ENCODE peak calls at places on chromosome 5, in eight cellular contexts. O is IMR-90; R is PC-3; A is right lobe of liver; Y is MM.1S; Q is CD8-positive, alpha-beta T cell; U is GM23338; T is left lung. E is an unnamed sample.

GRCh38 chr5:80146036-80146435 is 109.8 kb downstream of the SERINC5 start:
- DNase-seq in O (no peak), R (no peak), A (no peak), Y (no peak), Q (no peak), U (no peak), T (no peak), E (no peak)

GRCh38 chr5:123520677-123521247 is 8.8 kb downstream of the CSNK1G3 start:
- DNase-seq in O (no peak), R (no peak), A (no peak), Y (no peak), Q (no peak), U (no peak), T (no peak), E (no peak)

GRCh38 chr5:168468836-168469235 is 17.4 kb upstream of the RARS1 start:
- DNase-seq in O (peak; percentile 93), R (no peak), A (no peak), Y (no peak), Q (no peak), U (no peak), T (no peak), E (peak; percentile 89)

GRCh38 chr5:56119050-56119449 is 114.1 kb downstream of the ANKRD55 start:
- DNase-seq in O (no peak), R (no peak), A (no peak), Y (no peak), Q (no peak), U (no peak), T (no peak), E (no peak)

GRCh38 chr5:54905942-54906537 is 79.4 kb downstream of the ESM1 start:
- DNase-seq in O (peak; percentile 82), R (peak; percentile 66), A (peak; percentile 49), Y (peak; percentile 71), Q (peak; percentile 64), U (peak; percentile 87), T (no peak), E (no peak)

GRCh38 chr5:39209924-39210323 is 9.4 kb downstream of the FYB1 start:
- DNase-seq in O (no peak), R (no peak), A (no peak), Y (no peak), Q (peak; percentile 88), U (no peak), T (peak; percentile 64), E (no peak)

GRCh38 chr5:95050708-95051107 is 234.2 kb downstream of the MCTP1 start:
- DNase-seq in O (no peak), R (no peak), A (no peak), Y (no peak), Q (no peak), U (no peak), T (no peak), E (no peak)

GRCh38 chr5:19795218-19795617 is 192.8 kb downstream of the CDH18 start:
- DNase-seq in O (peak; percentile 57), R (peak; percentile 62), A (no peak), Y (no peak), Q (no peak), U (peak; percentile 66), T (no peak), E (peak; percentile 22)

GRCh38 chr5:126597156-126597555 is 2.1 kb upstream of the ALDH7A1 start:
- DNase-seq in O (peak; percentile 91), R (peak; percentile 78), A (no peak), Y (no peak), Q (no peak), U (no peak), T (no peak), E (peak; percentile 79)

GRCh38 chr5:111649516-111649915 is 107.5 kb downstream of the NREP start:
- DNase-seq in O (no peak), R (no peak), A (no peak), Y (no peak), Q (no peak), U (no peak), T (no peak), E (no peak)

GRCh38 chr5:38996123-38996522 is 78.1 kb downstream of the RICTOR start:
- DNase-seq in O (no peak), R (no peak), A (no peak), Y (no peak), Q (no peak), U (no peak), T (no peak), E (no peak)

GRCh38 chr5:139369181-139369580 is 13.9 kb downstream of the SLC23A1 start:
- DNase-seq in O (peak; percentile 92), R (no peak), A (no peak), Y (no peak), Q (no peak), U (no peak), T (no peak), E (peak; percentile 66)
- TF ChIP-seq CTCF in O (no peak), R (no peak), A (no peak), Y (no peak), Q (no peak), U (no peak), T (no peak), E (no peak)

GRCh38 chr5:134106991-134107701 is 7.3 kb upstream of the TCF7 start:
- DNase-seq in O (no peak), R (no peak), A (no peak), Y (no peak), Q (no peak), U (no peak), T (no peak), E (no peak)
- H3K4me1 ChIP-seq in O (no peaks in the 10 kb centered on the region), R (no peaks in the 10 kb centered on the region), A (no peaks in the 10 kb centered on the region), Y (no peaks in the 10 kb centered on the region), Q (peaks cover 90% of the 10 kb centered on the region), U (peaks cover 5% of the 10 kb centered on the region), T (no peaks in the 10 kb centered on the region), E (peaks cover 8% of the 10 kb centered on the region)

GRCh38 chr5:1490360-1490759 is 33.4 kb downstream of the LPCAT1 start:
- DNase-seq in O (no peak), R (no peak), A (no peak), Y (no peak), Q (no peak), U (no peak), T (no peak), E (no peak)
- H3K36me3 ChIP-seq in O (peaks cover 80% of the 10 kb centered on the region), R (peaks cover 79% of the 10 kb centered on the region), A (no peaks in the 10 kb centered on the region), Y (peaks cover 13% of the 10 kb centered on the region), Q (peaks cover 15% of the 10 kb centered on the region), U (peaks cover 32% of the 10 kb centered on the region), T (peaks cover 100% of the 10 kb centered on the region), E (peaks cover 6% of the 10 kb centered on the region)

GRCh38 chr5:134438641-134439621 is 27.2 kb upstream of the CDKN2AIPNL start:
- DNase-seq in O (peak; percentile 98), R (peak; percentile 93), A (peak; percentile 88), Y (no peak), Q (no peak), U (peak; percentile 70), T (peak; percentile 76), E (peak; percentile 96)
- TF ChIP-seq CTCF in O (peak; percentile 7), R (no peak), A (peak; percentile 13), Y (no peak), Q (no peak), U (no peak), T (no peak), E (no peak)

DNA sequence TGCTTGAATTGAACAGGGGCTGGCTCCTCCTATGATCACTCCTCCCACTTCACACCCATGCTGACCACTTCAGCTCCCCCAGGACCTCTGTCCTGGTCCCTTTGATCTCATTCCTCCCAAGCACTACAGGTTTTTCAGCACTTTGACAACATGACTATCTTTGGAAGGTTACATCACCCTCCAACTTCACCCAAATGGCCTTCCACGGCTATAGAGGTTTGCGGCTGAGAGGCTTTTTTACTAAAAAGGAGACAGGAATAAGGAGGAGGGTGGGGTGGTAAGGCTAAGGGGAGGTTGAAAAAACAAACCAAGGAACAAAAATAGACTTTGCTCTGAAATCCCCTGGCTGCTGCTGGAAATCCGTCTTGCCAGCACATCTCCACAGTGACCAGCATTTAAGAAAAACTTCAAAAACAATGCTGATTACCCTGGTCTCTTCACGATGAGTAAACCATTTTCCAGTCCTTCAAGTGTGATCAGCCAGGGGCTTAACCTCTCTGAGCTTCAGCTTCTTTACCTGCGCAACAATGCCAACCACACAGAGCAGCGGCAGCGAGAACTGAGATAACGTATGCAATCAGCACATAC is 102.7 kb downstream of the DPYSL3 start:
- DNase-seq in O (peak; percentile 73), R (no peak), A (no peak), Y (no peak), Q (no peak), U (no peak), T (no peak), E (peak; percentile 91)
- H3K4me1 ChIP-seq in O (peaks cover 13% of the 10 kb centered on the region), R (peaks cover 17% of the 10 kb centered on the region), A (no peaks in the 10 kb centered on the region), Y (peaks cover 24% of the 10 kb centered on the region), Q (no peaks in the 10 kb centered on the region), U (no peaks in the 10 kb centered on the region), T (peaks cover 18% of the 10 kb centered on the region), E (peaks cover 65% of the 10 kb centered on the region)